ENCODE peak calls at places on chromosome 7, in five cellular contexts. T is ascending aorta, C is thoracic aorta, Y is aorta, V is left ventricle myocardium inferior. S is an unnamed sample.

GRCh38 chr7:149334219-149334618 is 72.2 kb downstream of the ZNF783 start:
- DNase-seq in C (no peak), T (no peak), V (no peak), Y (no peak), S (no peak)

GRCh38 chr7:69399038-69399800 is 199.1 kb upstream of the AUTS2 start:
- DNase-seq in V (no peak), C (no peak), Y (no peak), T (no peak), S (no peak)

GRCh38 chr7:2993396-2993795 is 50.3 kb downstream of the CARD11 start:
- DNase-seq in V (no peak), T (no peak), Y (no peak), C (no peak), S (no peak)

GRCh38 chr7:140214075-140214684 is 37.4 kb upstream of the KDM7A start:
- DNase-seq in Y (no peak), T (no peak), V (peak), C (no peak), S (no peak)

GRCh38 chr7:42605381-42605780 is 306.5 kb downstream of the C7orf25 start:
- DNase-seq in Y (no peak), V (no peak), C (no peak), T (no peak), S (peak)

GRCh38 chr7:99127636-99128035 is 16.3 kb downstream of the SMURF1 start:
- DNase-seq in C (no peak), Y (no peak), V (no peak), T (no peak), S (no peak)

GRCh38 chr7:118845787-118846186 is 621.3 kb downstream of the ANKRD7 start:
- DNase-seq in T (no peak), C (no peak), V (no peak), Y (no peak), S (no peak)

GRCh38 chr7:130148561-130148960 is 56.6 kb downstream of the TMEM209 start:
- DNase-seq in T (no peak), Y (no peak), V (no peak), C (no peak), S (no peak)

GRCh38 chr7:130961128-130961601 is 227.2 kb upstream of the KLF14 start:
- DNase-seq in C (no peak), V (no peak), Y (no peak), T (no peak), S (peak)

GRCh38 chr7:155591055-155591750 is 44.8 kb upstream of the CNPY1 start:
- DNase-seq in C (no peak), V (no peak), Y (no peak), T (no peak), S (no peak)

GRCh38 chr7:100584046-100584676 is 1.8 kb downstream of the LRCH4 start:
- DNase-seq in C (no peak), T (no peak), Y (no peak), V (no peak), S (peak)

GRCh38 chr7:68420342-68420750 is 1177.9 kb upstream of the AUTS2 start:
- DNase-seq in T (peak), Y (peak), C (peak), V (peak), S (no peak)

GRCh38 chr7:158275711-158276413 is 311.8 kb downstream of the PTPRN2 start:
- DNase-seq in C (no peak), Y (peak), T (peak), V (no peak), S (no peak)

GRCh38 chr7:7183061-7183832 is 903 bp downstream of the C1GALT1 start:
- DNase-seq in C (no peak), V (peak), T (peak), Y (peak), S (no peak)

GRCh38 chr7:50303082-50303893 is 1.2 kb upstream of the IKZF1 start:
- DNase-seq in Y (no peak), V (no peak), C (no peak), T (no peak), S (no peak)

GRCh38 chr7:112757337-112757736 is 32.9 kb downstream of the TMEM168 start:
- DNase-seq in T (no peak), V (no peak), Y (no peak), C (no peak), S (no peak)

GRCh38 chr7:37824987-37825509 is 23.3 kb upstream of the NME8 start:
- DNase-seq in Y (no peak), T (no peak), V (no peak), C (no peak), S (no peak)

GRCh38 chr7:100894860-100895700 is 608 bp downstream of the ACHE start:
- DNase-seq in V (peak), Y (peak), T (no peak), C (no peak), S (peak)

GRCh38 chr7:37480642-37481041 is 32.0 kb upstream of the ELMO1 start:
- DNase-seq in V (no peak), C (no peak), T (no peak), Y (no peak), S (no peak)

GRCh38 chr7:90412458-90413184 is 9.4 kb downstream of the CLDN12 start:
- DNase-seq in C (no peak), T (no peak), Y (no peak), V (no peak), S (no peak)

GRCh38 chr7:23191022-23191421 is 9.2 kb downstream of the NUP42 start:
- DNase-seq in Y (no peak), V (no peak), T (no peak), C (no peak), S (no peak)

GRCh38 chr7:132865366-132865765 is 216.5 kb downstream of the CHCHD3 start:
- DNase-seq in Y (no peak), T (no peak), C (no peak), V (peak), S (no peak)

GRCh38 chr7:24756545-24756988 is 697 bp downstream of the GSDME start:
- DNase-seq in T (no peak), C (no peak), Y (peak), V (no peak), S (no peak)

GRCh38 chr7:33716581-33717477 is 188.5 kb upstream of the BMPER start:
- DNase-seq in C (no peak), Y (no peak), V (no peak), T (no peak), S (peak)

GRCh38 chr7:44287488-44288380 is 37.7 kb downstream of the CAMK2B start:
- DNase-seq in C (no peak), T (peak), Y (peak), V (peak), S (peak)

GRCh38 chr7:116592445-116592844 is 67.6 kb downstream of the CAV1 start:
- DNase-seq in C (no peak), T (no peak), Y (no peak), V (peak), S (peak)

GRCh38 chr7:138204989-138205298 is 128.7 kb downstream of the AKR1D1 start:
- DNase-seq in T (no peak), Y (no peak), C (no peak), V (no peak), S (no peak)

GRCh38 chr7:158811461-158811860 is 17.8 kb downstream of the ESYT2 start:
- DNase-seq in V (no peak), Y (no peak), C (no peak), T (peak), S (no peak)

GRCh38 chr7:152761116-152761748 is 1.7 kb downstream of the ACTR3B start:
- DNase-seq in T (no peak), C (no peak), Y (no peak), V (no peak), S (no peak)

GRCh38 chr7:15397921-15398560 is 163.8 kb downstream of the AGMO start:
- DNase-seq in C (no peak), T (no peak), V (no peak), Y (no peak), S (no peak)

GRCh38 chr7:82677064-82677463 is 233.5 kb upstream of the CACNA2D1 start:
- DNase-seq in V (no peak), Y (no peak), C (no peak), T (no peak), S (peak)

GRCh38 chr7:155729847-155730246 is 82.4 kb downstream of the SHH start:
- DNase-seq in T (no peak), Y (no peak), C (no peak), V (no peak), S (no peak)

GRCh38 chr7:34844401-34844800 is 186.4 kb downstream of the NPSR1 start:
- DNase-seq in C (no peak), T (no peak), V (no peak), Y (no peak), S (no peak)

GRCh38 chr7:101754432-101755159 is 62.8 kb upstream of the CUX1 start:
- DNase-seq in T (no peak), C (no peak), Y (no peak), V (no peak), S (peak)

GRCh38 chr7:83449781-83450180 is 199.2 kb downstream of the SEMA3E start:
- DNase-seq in V (no peak), T (no peak), C (no peak), Y (no peak), S (no peak)

GRCh38 chr7:1848013-1848640 is 178.1 kb downstream of the ELFN1 start:
- DNase-seq in Y (peak), V (peak), T (no peak), C (no peak), S (no peak)

GRCh38 chr7:27148776-27149641 is 1.4 kb upstream of the HOXA6 start:
- DNase-seq in C (no peak), V (no peak), T (peak), Y (no peak), S (no peak)
- H3K27ac ChIP-seq in C (peak), V (peak), T (peak), Y (no peak), S (no peak)

GRCh38 chr7:94394058-94394398 is 667 bp upstream of the COL1A2 start:
- DNase-seq in V (peak), C (no peak), T (no peak), Y (no peak), S (no peak)
- H3K4me3 ChIP-seq in V (peak), C (peak), T (peak), Y (peak), S (no peak)

GRCh38 chr7:78359836-78360235 is 561.3 kb downstream of the PHTF2 start:
- DNase-seq in T (no peak), Y (no peak), C (no peak), V (no peak), S (no peak)
- H3K27ac ChIP-seq in T (no peak), Y (no peak), C (no peak), V (no peak), S (no peak)

GRCh38 chr7:136086712-136087111 is 109.6 kb upstream of the MTPN start:
- DNase-seq in Y (no peak), C (peak), T (peak), V (no peak), S (peak)
- H3K4me3 ChIP-seq in Y (peak), C (peak), T (peak), V (peak), S (peak)

DNA sequence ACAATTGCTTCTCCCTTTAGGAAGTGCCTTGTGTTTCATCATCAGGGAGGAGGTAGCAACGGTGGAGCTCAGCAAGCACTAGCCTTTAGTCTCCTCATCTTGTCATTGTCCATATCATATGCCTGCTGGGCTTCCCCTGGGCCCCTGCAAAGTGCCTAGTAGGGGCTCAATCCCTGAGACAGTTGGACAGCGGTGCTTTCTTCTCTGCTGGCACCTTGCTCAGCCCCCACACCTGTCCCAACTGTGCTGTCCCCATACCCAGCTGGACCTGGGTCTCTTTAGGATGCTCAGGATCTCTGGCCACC is 5.5 kb downstream of the SMARCD3 start:
- DNase-seq in V (no peak), C (no peak), T (no peak), Y (peak), S (no peak)
- H3K27ac ChIP-seq in V (peak), C (no peak), T (no peak), Y (no peak), S (no peak)

S was measured in SJCRH30.